ENCODE peak calls at places on chromosome 2, in five cellular contexts. One of them, this sample, is unnamed.

GRCh38 chr2:127961729-127962128 is 66.1 kb downstream of the SAP130 start:
- DNase-seq in A673: no peak
- DNase-seq in GM19239: no peak
- DNase-seq in A549: no peak
- DNase-seq in astrocyte of the spinal cord: no peak
- DNase-seq in this sample: no peak

GRCh38 chr2:15747172-15747550 is 155.5 kb downstream of the DDX1 start:
- DNase-seq in A673: no peak
- DNase-seq in astrocyte of the spinal cord: no peak
- DNase-seq in GM19239: no peak
- DNase-seq in A549: no peak
- DNase-seq in this sample: no peak

GRCh38 chr2:110101280-110101844 is 14.3 kb downstream of the MALL start:
- DNase-seq in astrocyte of the spinal cord: peak
- DNase-seq in GM19239: no peak
- DNase-seq in A549: peak
- DNase-seq in A673: peak
- DNase-seq in this sample: no peak

GRCh38 chr2:37387143-37387835 is 42.9 kb downstream of the QPCT start:
- DNase-seq in GM19239: no peak
- DNase-seq in A673: no peak
- DNase-seq in A549: no peak
- DNase-seq in astrocyte of the spinal cord: peak
- DNase-seq in this sample: no peak

GRCh38 chr2:71479261-71479660 is 25.9 kb downstream of the DYSF start:
- DNase-seq in GM19239: no peak
- DNase-seq in A673: no peak
- DNase-seq in A549: no peak
- DNase-seq in astrocyte of the spinal cord: no peak
- DNase-seq in this sample: no peak

GRCh38 chr2:85064927-85065630 is 68.1 kb upstream of the TCF7L1 start:
- DNase-seq in GM19239: no peak
- DNase-seq in A549: no peak
- DNase-seq in A673: peak
- DNase-seq in astrocyte of the spinal cord: no peak
- DNase-seq in this sample: no peak

GRCh38 chr2:161208527-161209139 is 48.4 kb downstream of the TANK start:
- DNase-seq in A549: peak
- DNase-seq in astrocyte of the spinal cord: peak
- DNase-seq in GM19239: no peak
- DNase-seq in A673: peak
- DNase-seq in this sample: no peak

GRCh38 chr2:151410485-151410833 is 757 bp downstream of the RIF1 start:
- DNase-seq in A673: peak
- DNase-seq in astrocyte of the spinal cord: no peak
- DNase-seq in A549: peak
- DNase-seq in GM19239: no peak
- DNase-seq in this sample: peak

GRCh38 chr2:19898592-19899329 is 3.0 kb downstream of the TTC32 start:
- DNase-seq in GM19239: no peak
- DNase-seq in astrocyte of the spinal cord: no peak
- DNase-seq in A549: no peak
- DNase-seq in A673: no peak
- DNase-seq in this sample: no peak